ENCODE peak calls at places on chromosomes 16 and 17, in five cellular contexts. O is epithelial cell of esophagus, D is spleen, Q is AG09309, T is tibial nerve. A is an unnamed sample.

GRCh38 chr16:84507011-84507982 is 2.8 kb upstream of the MEAK7 start:
- DNase-seq in T (no peak), O (no peak), Q (no peak), D (peak), A (peak)

GRCh38 chr16:30051518-30051917 is 14.0 kb upstream of the ALDOA start:
- DNase-seq in O (peak), D (no peak), T (no peak), Q (no peak), A (no peak)

GRCh38 chr17:65062168-65062915 is 5.8 kb upstream of the GNA13 start:
- DNase-seq in T (no peak), O (peak), D (no peak), Q (no peak), A (no peak)

GRCh38 chr16:57898961-57899360 is 72.0 kb downstream of the CNGB1 start:
- DNase-seq in Q (no peak), O (peak), T (no peak), D (no peak), A (no peak)

GRCh38 chr17:65173284-65173793 is 36.2 kb downstream of the RGS9 start:
- DNase-seq in Q (no peak), T (no peak), D (peak), O (peak), A (no peak)

GRCh38 chr17:565506-565905 is 149.1 kb downstream of the VPS53 start:
- DNase-seq in Q (no peak), O (no peak), D (no peak), T (no peak), A (no peak)

GRCh38 chr16:81633147-81633619 is 145.9 kb upstream of the PLCG2 start:
- DNase-seq in O (no peak), D (no peak), T (no peak), Q (no peak), A (no peak)

GRCh38 chr17:34011599-34011998 is 243.5 kb upstream of the CCL2 start:
- DNase-seq in D (no peak), O (no peak), Q (no peak), T (no peak), A (no peak)

GRCh38 chr17:81025065-81025751 is 9.7 kb upstream of the BAIAP2 start:
- DNase-seq in T (no peak), Q (no peak), O (no peak), D (peak), A (no peak)

GRCh38 chr16:9050102-9050830 is 41.2 kb upstream of the HAPSTR1 start:
- DNase-seq in O (peak), T (no peak), D (no peak), Q (no peak), A (no peak)

GRCh38 chr16:57374067-57374534 is 1.8 kb downstream of the CX3CL1 start:
- DNase-seq in T (no peak), Q (no peak), O (peak), D (no peak), A (no peak)

GRCh38 chr17:50203086-50203485 is 1.7 kb upstream of the COL1A1 start:
- DNase-seq in Q (no peak), O (no peak), D (no peak), T (no peak), A (no peak)

GRCh38 chr16:78490847-78491246 is 391.4 kb downstream of the WWOX start:
- DNase-seq in O (no peak), Q (no peak), D (no peak), T (no peak), A (no peak)

GRCh38 chr16:10876799-10877341 is at the start of gene CIITA:
- DNase-seq in O (peak), T (peak), Q (peak), D (peak), A (peak)

GRCh38 chr17:83006515-83007455 is 72.6 kb upstream of the METRNL start:
- DNase-seq in T (no peak), Q (no peak), O (no peak), D (no peak), A (no peak)

GRCh38 chr17:19686400-19687090 is 29.8 kb downstream of the SLC47A2 start:
- DNase-seq in O (no peak), Q (no peak), T (no peak), D (no peak), A (no peak)

GRCh38 chr17:79702071-79702470 is 28.7 kb upstream of the ENPP7 start:
- DNase-seq in O (no peak), D (no peak), Q (no peak), T (no peak), A (no peak)

GRCh38 chr17:83162035-83162745 is 82.8 kb downstream of the METRNL start:
- DNase-seq in T (no peak), Q (no peak), D (no peak), O (no peak), A (no peak)

GRCh38 chr16:83835972-83836566 is 28.3 kb downstream of the HSBP1 start:
- DNase-seq in D (no peak), Q (peak), O (peak), T (no peak), A (no peak)

GRCh38 chr17:33778505-33779398 is 476.3 kb upstream of the CCL2 start:
- DNase-seq in D (no peak), O (peak), T (peak), Q (peak), A (peak)

GRCh38 chr17:82356028-82356427 is 3.0 kb upstream of the TEX19 start:
- DNase-seq in Q (no peak), D (no peak), O (peak), T (no peak), A (no peak)

GRCh38 chr16:55563797-55564196 is 2.7 kb upstream of the CAPNS2 start:
- DNase-seq in T (no peak), O (peak), Q (no peak), D (no peak), A (no peak)

GRCh38 chr17:47898246-47898645 is 2.2 kb downstream of the SP2 start:
- DNase-seq in T (no peak), D (no peak), O (no peak), Q (no peak), A (no peak)

GRCh38 chr16:2009302-2009711 is 314 bp downstream of the ZNF598 start:
- DNase-seq in T (no peak), Q (no peak), D (peak), O (no peak), A (no peak)

GRCh38 chr16:79767597-79768280 is 167.2 kb upstream of the MAF start:
- DNase-seq in T (no peak), Q (no peak), O (peak), D (no peak), A (no peak)

GRCh38 chr17:62648247-62648953 is 20.9 kb downstream of the MRC2 start:
- DNase-seq in Q (no peak), T (no peak), O (no peak), D (no peak), A (no peak)

GRCh38 chr17:62064029-62064790 is 868 bp downstream of the MED13 start:
- DNase-seq in O (peak), D (no peak), Q (no peak), T (no peak), A (peak)

GRCh38 chr17:2911755-2912111 is 115.5 kb downstream of the RAP1GAP2 start:
- DNase-seq in D (no peak), T (no peak), Q (no peak), O (no peak), A (no peak)

GRCh38 chr16:4532238-4532637 is 6.3 kb downstream of the CDIP1 start:
- DNase-seq in T (no peak), O (no peak), D (no peak), Q (no peak), A (no peak)

GRCh38 chr16:6211644-6212043 is 1114.0 kb upstream of the EEF2KMT start:
- DNase-seq in T (no peak), Q (no peak), D (no peak), O (no peak), A (no peak)

GRCh38 chr17:181213-182163 is at the start of gene DOC2B:
- DNase-seq in T (no peak), O (peak), D (peak), Q (no peak), A (no peak)

DNA sequence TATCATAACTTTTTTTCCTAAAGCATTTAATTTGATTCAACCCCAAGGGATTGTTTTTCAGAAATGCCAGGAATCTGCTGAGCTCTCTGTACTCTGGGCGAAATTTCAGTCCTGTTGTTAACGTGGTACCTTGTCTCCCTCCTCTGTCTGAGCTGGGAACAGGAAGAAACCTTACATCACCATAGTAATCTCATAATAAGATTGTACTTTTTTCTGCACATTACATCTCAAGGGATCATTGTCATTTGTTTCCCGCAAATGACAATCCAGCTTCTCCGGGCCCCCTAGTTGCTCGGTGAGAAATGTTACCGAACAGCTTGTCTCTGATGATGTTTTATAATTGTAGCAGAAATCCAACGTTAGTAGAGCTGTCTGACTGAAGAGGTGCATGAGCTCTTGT is 152.7 kb upstream of the ERCC4 start:
- DNase-seq in D (no peak), O (no peak), Q (no peak), T (no peak), A (no peak)
- TF ChIP-seq CTCF in D (no peak), O (no peak), Q (no peak), T (no peak), A (no peak)

DNA sequence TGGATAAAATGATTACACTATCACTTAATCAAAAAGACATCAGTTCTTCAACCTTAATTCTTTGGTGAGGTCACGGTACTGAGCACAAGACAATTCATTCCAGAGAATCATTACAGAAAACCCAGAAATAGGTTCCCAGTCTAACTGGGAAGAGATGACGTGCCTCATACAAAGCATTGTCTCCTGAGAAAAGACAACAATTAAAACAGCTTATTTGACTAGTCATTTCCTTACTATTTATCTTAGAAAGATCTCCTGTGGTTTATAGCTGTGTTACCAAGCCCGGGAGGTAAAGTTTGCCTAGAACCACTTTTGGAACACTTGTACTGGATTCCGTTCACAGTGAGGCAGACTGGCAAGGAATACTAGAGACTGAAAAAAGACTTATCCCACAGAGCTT is 5.1 kb downstream of the PHF12 start:
- DNase-seq in T (no peak), Q (peak), D (no peak), O (peak), A (no peak)
- H3K4me3 ChIP-seq in T (no peak), Q (no peak), D (no peak), O (no peak), A (no peak)

GRCh38 chr17:77606865-77607210 is 351.7 kb upstream of the TNRC6C start:
- DNase-seq in Q (no peak), T (no peak), O (no peak), D (no peak), A (no peak)
- TF ChIP-seq CTCF in Q (no peak), T (no peak), O (peak), D (no peak), A (peak)

GRCh38 chr17:7856081-7856791 is 1.1 kb downstream of the NAA38 start:
- DNase-seq in T (peak), O (peak), D (peak), Q (no peak), A (no peak)
- H3K4me3 ChIP-seq in T (peak), O (peak), D (peak), Q (peak), A (peak)

DNA sequence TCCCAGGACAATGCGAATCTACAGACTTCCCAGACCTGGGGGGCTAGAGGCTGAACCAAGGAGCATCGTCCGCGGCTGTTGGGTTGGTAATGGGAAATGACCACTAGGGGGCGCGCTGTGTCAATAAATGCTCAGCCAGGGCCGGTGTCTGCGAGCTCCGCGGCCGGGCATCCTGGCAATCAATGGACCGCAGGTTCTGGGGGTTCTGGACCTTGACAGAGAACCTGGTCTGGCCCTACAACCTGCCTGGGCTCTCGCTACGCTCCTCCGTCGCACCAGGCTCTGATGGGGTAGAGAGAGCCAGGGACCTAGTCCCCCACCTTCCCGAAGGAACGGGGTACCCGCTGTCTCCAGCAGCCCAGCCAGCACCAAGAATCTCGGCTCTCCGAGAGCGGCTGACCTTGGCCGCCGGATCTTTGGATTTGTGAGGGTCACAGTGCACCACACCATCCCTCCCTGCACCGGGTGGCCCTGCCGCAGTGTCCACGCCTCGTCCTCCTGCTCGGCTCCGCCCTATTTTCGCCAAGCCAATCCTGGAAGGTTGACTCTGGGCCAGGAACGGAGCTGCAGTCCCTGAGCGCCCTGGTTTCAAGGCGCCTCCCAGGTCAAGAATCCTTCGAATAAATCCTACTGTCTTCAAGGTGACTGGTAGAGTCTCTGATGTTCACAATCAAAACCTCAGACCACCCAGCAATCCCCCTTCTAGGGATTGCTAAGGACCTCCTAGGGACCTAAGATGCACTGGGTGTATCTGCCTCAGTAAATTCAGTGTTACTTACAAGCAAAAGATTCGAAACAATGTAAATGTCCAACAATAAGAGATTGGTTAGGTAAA is 20.3 kb upstream of the BEAN1 start:
- DNase-seq in Q (no peak), D (peak), T (peak), O (peak), A (no peak)
- TF ChIP-seq CTCF in Q (peak), D (peak), T (peak), O (peak), A (peak)

GRCh38 chr17:45954914-45955313 is 44.1 kb upstream of the STH start:
- DNase-seq in D (no peak), O (no peak), Q (no peak), T (no peak), A (no peak)

GRCh38 chr17:45953561-45953960 is 45.5 kb upstream of the STH start:
- DNase-seq in D (no peak), Q (no peak), T (no peak), O (no peak), A (no peak)

GRCh38 chr17:45956090-45956489 is 43.0 kb upstream of the STH start:
- DNase-seq in Q (no peak), T (no peak), O (no peak), D (no peak), A (no peak)

GRCh38 chr17:45952814-45953320 is 46.2 kb upstream of the STH start:
- DNase-seq in D (no peak), O (no peak), T (no peak), Q (no peak), A (no peak)

DNA sequence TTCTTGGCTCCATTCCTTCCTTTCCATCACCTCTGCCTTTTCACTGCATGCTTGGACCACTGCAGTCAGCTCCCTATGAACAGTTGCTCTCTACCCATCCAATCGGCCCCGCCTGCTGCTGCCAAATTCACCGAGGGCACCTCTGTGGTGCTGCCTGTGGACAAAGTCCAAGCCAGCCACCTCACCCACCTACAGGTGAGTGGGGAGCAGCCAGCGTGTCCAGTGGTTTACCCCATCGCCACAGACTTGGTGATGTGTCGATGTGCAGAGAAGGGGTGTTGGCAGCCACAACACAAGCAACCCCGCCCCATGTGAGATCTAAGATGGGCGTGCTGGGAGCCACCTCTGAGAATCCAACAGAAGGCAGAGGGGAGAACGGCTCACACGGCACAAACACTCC is 43.7 kb upstream of the STH start:
- DNase-seq in O (no peak), Q (no peak), T (no peak), D (no peak), A (no peak)
- H3K4me3 ChIP-seq in O (no peak), Q (no peak), T (no peak), D (no peak), A (no peak)

GRCh38 chr17:59366040-59366757 is 34.7 kb downstream of the YPEL2 start:
- DNase-seq in T (no peak), O (no peak), Q (no peak), D (no peak), A (no peak)
- TF ChIP-seq CTCF in T (no peak), O (no peak), Q (no peak), D (no peak), A (no peak)

A was measured in GM12864.